ENCODE peak calls at places on chromosomes 5 and 9, in ten cellular contexts. L is GM23248; H is hippocampal formation; F is NCI-H1092 treated with DMSO at 0.1 percent for 48 hours; S is ACHN; J is mammary epithelial cell; T is activated CD4-positive, alpha-beta T cell treated with anti-CD3 and anti-CD28 coated beads, Interleukin-2, amount 10 ng/mL, durations not matched to agents 7 days and 5 days; Z is occipital lobe; E is endodermal cell; X is CD8-positive, alpha-beta T cell. D is an unnamed sample.

GRCh38 chr5:79236364-79236969 is 536 bp downstream of the JMY start:
- DNase-seq in S (peak; percentile 28), J (peak; percentile 48), E (peak; percentile 81), Z (no peak), L (peak; percentile 68), H (peak; percentile 43), F (peak; percentile 8), X (peak; percentile 32), T (peak; percentile 34), D (peak; percentile 35)

GRCh38 chr5:42799668-42800114 is 12.0 kb downstream of the SELENOP start:
- DNase-seq in S (no peak), J (no peak), T (no peak), X (no peak), E (no peak), H (no peak), L (no peak), F (no peak), Z (no peak), D (no peak)

GRCh38 chr5:167576928-167577327 is 714.5 kb upstream of the WWC1 start:
- DNase-seq in S (no peak), T (no peak), Z (no peak), L (no peak), J (no peak), E (no peak), F (no peak), H (no peak), X (no peak), D (no peak)

GRCh38 chr5:102090770-102091169 is 205.3 kb downstream of the SLCO4C1 start:
- DNase-seq in E (peak; percentile 56), H (no peak), J (no peak), X (no peak), T (no peak), S (peak; percentile 40), F (peak; percentile 34), L (peak; percentile 0), Z (no peak), D (peak; percentile 17)

GRCh38 chr9:35636135-35636876 is 14.4 kb downstream of the SIT1 start:
- DNase-seq in F (no peak), Z (no peak), E (no peak), X (no peak), T (no peak), H (no peak), J (no peak), S (no peak), L (no peak), D (no peak)

GRCh38 chr5:99553411-99553810 is 624.6 kb upstream of the CHD1 start:
- DNase-seq in Z (no peak), F (no peak), T (no peak), L (no peak), X (no peak), E (no peak), J (no peak), H (no peak), S (no peak), D (no peak)

GRCh38 chr5:93789173-93790070 is 48.0 kb upstream of the POU5F2 start:
- DNase-seq in F (peak; percentile 6), H (no peak), E (no peak), T (no peak), S (peak; percentile 43), X (no peak), J (peak; percentile 70), Z (no peak), L (peak; percentile 85), D (no peak)

GRCh38 chr9:81193362-81194339 is 495.7 kb downstream of the TLE1 start:
- DNase-seq in Z (no peak), F (peak; percentile 19), L (no peak), S (no peak), H (no peak), X (no peak), T (no peak), E (no peak), J (no peak), D (no peak)

GRCh38 chr9:117616436-117616835 is 87.8 kb upstream of the TLR4 start:
- DNase-seq in L (no peak), H (no peak), T (no peak), Z (no peak), S (no peak), J (no peak), X (no peak), E (no peak), F (peak; percentile 75), D (no peak)

GRCh38 chr5:76709762-76710161 is 6.2 kb upstream of the F2R start:
- DNase-seq in Z (no peak), S (no peak), E (no peak), T (no peak), X (no peak), J (peak; percentile 69), F (no peak), H (no peak), L (peak; percentile 52), D (no peak)

GRCh38 chr5:34898258-34898895 is 16.9 kb downstream of the RAD1 start:
- DNase-seq in E (peak; percentile 84), S (peak; percentile 60), H (peak; percentile 52), Z (peak; percentile 63), X (peak; percentile 60), L (peak; percentile 85), T (peak; percentile 73), F (peak; percentile 56), J (peak; percentile 43), D (peak; percentile 59)

GRCh38 chr5:1131191-1131621 is 19.3 kb upstream of the SLC12A7 start:
- DNase-seq in J (no peak), L (no peak), H (no peak), F (no peak), S (no peak), E (no peak), X (no peak), Z (no peak), T (no peak), D (no peak)